ENCODE peak calls at places on chromosomes 11 and 22, in seven cellular contexts. L is mucosa of gallbladder, G is ELR, Y is prostate gland, E is uterus, R is NCI-H1092 treated with DMSO at 0.1 percent for 48 hours, U is progenitor cell of endocrine pancreas. D is an unnamed sample.

GRCh38 chr22:19743081-19743480 is 17.5 kb upstream of the TBX1 start:
- DNase-seq in R (no peak), U (no peak), Y (no peak), E (no peak), G (no peak), L (no peak), D (no peak)

GRCh38 chr22:46023558-46023981 is 46.6 kb upstream of the WNT7B start:
- DNase-seq in E (peak), G (peak), R (no peak), U (no peak), Y (no peak), L (no peak), D (peak)

GRCh38 chr11:1153951-1154487 is 3.7 kb upstream of the MUC5AC start:
- DNase-seq in E (no peak), G (peak), U (peak), L (peak), Y (no peak), R (no peak), D (peak)

GRCh38 chr22:23115825-23116494 is 25.8 kb downstream of the RSPH14 start:
- DNase-seq in G (no peak), L (no peak), R (no peak), E (no peak), U (no peak), Y (no peak), D (no peak)

GRCh38 chr11:70524096-70524922 is 126.0 kb downstream of the CTTN start:
- DNase-seq in E (no peak), U (no peak), G (no peak), L (no peak), R (no peak), Y (no peak), D (peak)

GRCh38 chr11:62103141-62103540 is 20.7 kb upstream of the INCENP start:
- DNase-seq in R (no peak), Y (no peak), U (no peak), G (no peak), L (no peak), E (no peak), D (no peak)

GRCh38 chr11:67410369-67410831 is 5.1 kb upstream of the CARNS1 start:
- DNase-seq in E (no peak), G (no peak), L (no peak), Y (no peak), U (no peak), R (no peak), D (no peak)

GRCh38 chr11:117187428-117187798 is 8.9 kb downstream of the SIDT2 start:
- DNase-seq in E (no peak), Y (no peak), U (no peak), G (no peak), L (no peak), R (no peak), D (no peak)

GRCh38 chr11:12773591-12773990 is 99.4 kb downstream of the TEAD1 start:
- DNase-seq in G (no peak), U (no peak), Y (no peak), L (no peak), R (no peak), E (no peak), D (no peak)

GRCh38 chr11:17552392-17553248 is 5.6 kb downstream of the OTOG start:
- DNase-seq in R (no peak), G (no peak), U (no peak), E (no peak), Y (no peak), L (no peak), D (no peak)

GRCh38 chr11:65491163-65491465 is 7.7 kb upstream of the MALAT1 start:
- DNase-seq in G (peak), E (no peak), R (no peak), Y (no peak), U (no peak), L (no peak), D (no peak)

GRCh38 chr22:32622004-32622761 is 147.6 kb downstream of the FBXO7 start:
- DNase-seq in L (peak), R (no peak), E (peak), G (peak), U (peak), Y (no peak), D (peak)

GRCh38 chr11:33778682-33779081 is 4.4 kb upstream of the FBXO3 start:
- DNase-seq in R (peak), L (no peak), U (no peak), G (peak), Y (no peak), E (no peak), D (peak)

GRCh38 chr11:61685611-61685955 is 5.4 kb downstream of the DAGLA start:
- DNase-seq in L (no peak), R (no peak), U (no peak), Y (no peak), E (no peak), G (no peak), D (no peak)

GRCh38 chr11:3095712-3096361 is 38.6 kb upstream of the CARS1 start:
- DNase-seq in E (peak), R (no peak), Y (no peak), U (no peak), L (no peak), G (peak), D (peak)

GRCh38 chr22:42080287-42080686 is 787 bp downstream of the SMDT1 start:
- DNase-seq in E (no peak), Y (peak), R (peak), G (peak), L (no peak), U (no peak), D (peak)

GRCh38 chr11:55357560-55358184 is 10.1 kb upstream of the OR4A15 start:
- DNase-seq in E (no peak), L (no peak), Y (no peak), U (no peak), R (no peak), G (no peak), D (no peak)